ENCODE peak calls at places on chromosomes 2 and 18, in seven cellular contexts. Z is stomach, V is ovary, I is endothelial cell of umbilical vein, N is tibial artery, L is fibroblast of lung, B is aorta. P is an unnamed sample.
A peak's percentile ranks its signal among the peaks of the same experiment; 100 is the strongest.

GRCh38 chr2:97966545-97967215 is 29.1 kb downstream of the TMEM131 start:
- DNase-seq in Z (no peak), V (no peak), I (no peak), N (no peak), L (no peak), B (no peak), P (no peak)

GRCh38 chr2:200703132-200703925 is 108.4 kb upstream of the BZW1 start:
- DNase-seq in Z (no peak), V (peak; percentile 19), I (peak; percentile 58), N (no peak), L (peak; percentile 62), B (no peak), P (no peak)

GRCh38 chr2:98730851-98731708 is at the start of gene MGAT4A:
- DNase-seq in Z (peak; percentile 82), V (peak; percentile 47), I (peak; percentile 52), N (peak; percentile 65), L (peak; percentile 23), B (peak; percentile 87), P (peak; percentile 84)

GRCh38 chr18:36947820-36948348 is 119.0 kb downstream of the KIAA1328 start:
- DNase-seq in Z (no peak), V (no peak), I (no peak), N (no peak), L (no peak), B (no peak), P (no peak)

GRCh38 chr2:238761802-238762373 is 86.0 kb upstream of the TWIST2 start:
- DNase-seq in Z (no peak), V (no peak), I (no peak), N (no peak), L (peak; percentile 42), B (no peak), P (no peak)

GRCh38 chr2:102737435-102737834 is 24.4 kb upstream of the TMEM182 start:
- DNase-seq in Z (no peak), V (no peak), I (no peak), N (no peak), L (no peak), B (no peak), P (no peak)

GRCh38 chr18:63100626-63100900 is 219.0 kb downstream of the BCL2 start:
- DNase-seq in Z (no peak), V (no peak), I (no peak), N (no peak), L (no peak), B (no peak), P (no peak)

GRCh38 chr2:144518744-144519596 is 949 bp downstream of the ZEB2 start:
- DNase-seq in Z (no peak), V (no peak), I (peak; percentile 56), N (no peak), L (no peak), B (no peak), P (no peak)

GRCh38 chr18:10977042-10977441 is 172.3 kb downstream of the PIEZO2 start:
- DNase-seq in Z (no peak), V (no peak), I (no peak), N (no peak), L (no peak), B (no peak), P (no peak)

GRCh38 chr2:6773007-6773693 is 92.6 kb downstream of the CMPK2 start:
- DNase-seq in Z (peak; percentile 66), V (no peak), I (peak; percentile 9), N (peak; percentile 32), L (peak; percentile 29), B (peak; percentile 56), P (peak; percentile 60)

GRCh38 chr18:6807504-6808257 is 78.2 kb downstream of the ARHGAP28 start:
- DNase-seq in Z (no peak), V (no peak), I (peak; percentile 97), N (no peak), L (no peak), B (no peak), P (no peak)

GRCh38 chr2:5070257-5070656 is 621.9 kb upstream of the SOX11 start:
- DNase-seq in Z (no peak), V (no peak), I (no peak), N (no peak), L (no peak), B (no peak), P (no peak)

GRCh38 chr2:66445781-66446177 is 10.9 kb downstream of the MEIS1 start:
- DNase-seq in Z (no peak), V (no peak), I (no peak), N (no peak), L (no peak), B (peak; percentile 53), P (no peak)

GRCh38 chr2:85393836-85394235 is 16.3 kb downstream of the CAPG start:
- DNase-seq in Z (no peak), V (no peak), I (no peak), N (no peak), L (no peak), B (no peak), P (no peak)

GRCh38 chr2:190759749-190760213 is 110.9 kb downstream of the NAB1 start:
- DNase-seq in Z (no peak), V (no peak), I (peak; percentile 87), N (no peak), L (peak; percentile 85), B (no peak), P (no peak)

GRCh38 chr2:135124924-135125886 is 73.1 kb downstream of the RAB3GAP1 start:
- DNase-seq in Z (no peak), V (no peak), I (no peak), N (no peak), L (no peak), B (no peak), P (no peak)

GRCh38 chr18:23226930-23227728 is 91.8 kb downstream of the CABLES1 start:
- DNase-seq in Z (no peak), V (peak; percentile 72), I (peak; percentile 96), N (peak; percentile 39), L (peak; percentile 94), B (peak; percentile 83), P (no peak)

GRCh38 chr18:23228102-23229051 is 93.1 kb downstream of the CABLES1 start:
- DNase-seq in Z (no peak), V (peak; percentile 27), I (peak; percentile 65), N (peak; percentile 51), L (peak; percentile 77), B (peak; percentile 62), P (no peak)

GRCh38 chr18:23225518-23225917 is 90.2 kb downstream of the CABLES1 start:
- DNase-seq in Z (no peak), V (peak; percentile 58), I (peak; percentile 75), N (peak; percentile 60), L (peak; percentile 98), B (no peak), P (no peak)

GRCh38 chr18:23227729-23228075 is 92.4 kb downstream of the CABLES1 start:
- DNase-seq in Z (peak; percentile 37), V (no peak), I (no peak), N (no peak), L (no peak), B (no peak), P (no peak)

GRCh38 chr18:23226386-23226785 is 91.1 kb downstream of the CABLES1 start:
- DNase-seq in Z (no peak), V (no peak), I (peak; percentile 91), N (no peak), L (peak; percentile 73), B (no peak), P (no peak)
- H3K27ac ChIP-seq in Z (no peak overlapping the region), V (peak overlapping the region; percentile 17), I (peak overlapping the region; percentile 98), N (peak overlapping the region; percentile 90), L (peak overlapping the region; percentile 78), B (peak overlapping the region; percentile 100), P (no peak overlapping the region)

DNA sequence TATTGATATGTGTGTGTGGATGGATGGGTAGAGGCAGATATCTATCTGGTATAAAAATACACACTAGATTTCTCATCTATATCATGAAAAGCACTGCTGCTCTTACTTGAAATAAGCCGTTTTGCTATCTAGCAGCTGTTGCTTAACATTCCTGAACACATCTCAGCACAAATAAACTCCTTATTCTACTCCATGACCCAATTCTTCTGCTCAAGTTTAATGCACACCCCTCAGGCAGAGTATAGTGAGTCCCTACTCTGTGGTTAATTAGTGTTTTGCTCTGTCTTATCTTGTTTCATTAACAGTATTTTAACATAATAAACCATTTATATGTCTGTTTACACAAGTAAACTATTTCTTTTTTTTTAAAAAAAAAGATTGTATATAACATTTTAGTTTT is 134.2 kb downstream of the CBLN2 start:
- DNase-seq in Z (no peak), V (no peak), I (no peak), N (no peak), L (no peak), B (no peak), P (no peak)
- H3K9me3 ChIP-seq in Z (peaks cover 11% of the 10 kb centered on the region), V (no peaks in the 10 kb centered on the region), I (no peaks in the 10 kb centered on the region), N (no peaks in the 10 kb centered on the region), L (no peaks in the 10 kb centered on the region), B (peaks cover 3% of the 10 kb centered on the region), P (no peaks in the 10 kb centered on the region)

GRCh38 chr2:216500572-216500971 is 1.9 kb downstream of the RPL37A start:
- DNase-seq in Z (no peak), V (no peak), I (no peak), N (no peak), L (no peak), B (no peak), P (no peak)

GRCh38 chr2:216499641-216500218 is 1.1 kb downstream of the RPL37A start:
- DNase-seq in Z (no peak), V (no peak), I (no peak), N (no peak), L (peak; percentile 25), B (no peak), P (no peak)

GRCh38 chr2:216502776-216503629 is 4.4 kb downstream of the RPL37A start:
- DNase-seq in Z (no peak), V (no peak), I (no peak), N (no peak), L (no peak), B (no peak), P (no peak)

GRCh38 chr2:216503697-216504375 is 5.2 kb downstream of the RPL37A start:
- DNase-seq in Z (no peak), V (no peak), I (no peak), N (no peak), L (no peak), B (no peak), P (no peak)

DNA sequence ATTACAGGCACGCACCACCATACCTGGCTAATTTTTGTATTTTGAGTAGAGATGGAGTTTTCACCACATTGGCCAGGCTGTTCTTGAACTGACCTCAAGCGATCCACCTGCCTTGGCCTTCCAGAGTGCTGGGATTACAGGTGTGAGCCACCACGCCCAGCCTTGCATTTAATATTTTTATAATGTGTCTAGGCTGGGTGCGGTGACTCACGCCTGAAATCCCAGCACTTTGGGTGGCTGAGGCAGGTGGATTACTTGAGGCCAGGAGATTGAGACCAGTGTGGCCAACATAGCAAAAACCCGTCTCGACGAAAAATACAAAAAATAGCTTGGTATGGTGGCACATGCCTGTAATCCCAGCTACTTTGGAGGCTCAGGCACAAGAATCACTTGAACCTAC is 3.2 kb downstream of the RPL37A start:
- DNase-seq in Z (no peak), V (no peak), I (no peak), N (no peak), L (no peak), B (no peak), P (no peak)
- H3K27ac ChIP-seq in Z (no peak overlapping the region), V (no peak overlapping the region), I (no peak overlapping the region), N (no peak overlapping the region), L (no peak overlapping the region), B (no peak overlapping the region), P (no peak overlapping the region)

DNA sequence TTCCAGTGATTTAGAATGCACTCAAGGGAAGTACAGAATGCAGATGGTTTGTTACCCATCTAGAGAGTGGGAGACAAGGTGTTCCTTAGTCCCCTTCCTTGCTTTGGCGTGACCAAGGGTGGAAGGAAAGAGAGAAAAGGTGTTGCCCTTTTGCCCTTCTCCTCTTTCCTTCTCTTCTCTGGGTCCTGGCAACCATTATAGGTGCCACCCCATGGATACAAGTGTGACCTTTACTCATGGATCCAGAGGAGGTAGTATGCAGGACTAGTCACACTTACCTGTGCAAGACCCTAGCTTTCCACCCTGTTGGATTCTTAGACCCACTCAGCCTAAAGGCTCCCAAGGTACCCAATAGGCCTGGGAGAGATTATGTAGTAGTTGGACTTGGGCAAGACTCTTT is 11.6 kb upstream of the RBFA start:
- DNase-seq in Z (no peak), V (no peak), I (peak; percentile 10), N (no peak), L (peak; percentile 27), B (no peak), P (no peak)
- H3K9me3 ChIP-seq in Z (peaks cover 81% of the 10 kb centered on the region), V (peaks cover 9% of the 10 kb centered on the region), I (peaks cover 5% of the 10 kb centered on the region), N (peaks cover 87% of the 10 kb centered on the region), L (no peaks in the 10 kb centered on the region), B (peaks cover 16% of the 10 kb centered on the region), P (peaks cover 53% of the 10 kb centered on the region)